ENCODE peak calls at places on chromosomes 2 and 18, in four cellular contexts. I is SK-N-SH, J is HepG2, Y is K562. V is an unnamed sample.

GRCh38 chr2:111121873-111122630 is 1.3 kb downstream of the BCL2L11 start:
- DNase-seq in Y (peak; percentile 82), I (peak; percentile 91), J (peak; percentile 86), V (peak; percentile 73)

GRCh38 chr2:69353360-69353759 is 33.7 kb downstream of the GFPT1 start:
- DNase-seq in I (no peak), Y (no peak), J (no peak), V (no peak)

GRCh38 chr2:134934641-134935040 is 16.0 kb downstream of the CCNT2 start:
- DNase-seq in Y (no peak), J (no peak), I (no peak), V (no peak)

GRCh38 chr2:26590439-26590838 is 50.7 kb downstream of the CIB4 start:
- DNase-seq in J (no peak), I (peak; percentile 31), Y (no peak), V (no peak)

GRCh38 chr18:75884728-75885127 is 457.2 kb upstream of the SMIM21 start:
- DNase-seq in J (no peak), Y (no peak), I (no peak), V (no peak)

GRCh38 chr2:30136729-30137444 is 9.9 kb upstream of the YPEL5 start:
- DNase-seq in I (no peak), Y (no peak), J (no peak), V (no peak)

GRCh38 chr2:111986116-111986900 is 68.8 kb upstream of the TMEM87B start:
- DNase-seq in J (peak; percentile 63), Y (no peak), I (no peak), V (no peak)

GRCh38 chr18:4453712-4454547 is 1.2 kb downstream of the DLGAP1 start:
- DNase-seq in J (no peak), Y (no peak), I (peak; percentile 8), V (no peak)

GRCh38 chr2:98576666-98577312 is 31.5 kb downstream of the COA5 start:
- DNase-seq in J (no peak), Y (no peak), I (no peak), V (no peak)

GRCh38 chr2:178413472-178414265 is 37.3 kb downstream of the PRKRA start:
- DNase-seq in Y (peak; percentile 71), I (peak; percentile 82), J (peak; percentile 30), V (peak; percentile 67)

GRCh38 chr2:30683240-30683956 is 123.8 kb downstream of the CAPN13 start:
- DNase-seq in J (no peak), I (no peak), Y (no peak), V (no peak)

GRCh38 chr2:54206596-54206995 is 49.4 kb downstream of the TSPYL6 start:
- DNase-seq in J (peak; percentile 50), I (peak; percentile 48), Y (peak; percentile 22), V (peak; percentile 37)

GRCh38 chr2:150011336-150011735 is 423.8 kb upstream of the MMADHC start:
- DNase-seq in J (no peak), Y (no peak), I (no peak), V (no peak)

GRCh38 chr2:161576421-161576820 is 47.8 kb upstream of the SLC4A10 start:
- DNase-seq in J (peak; percentile 68), Y (no peak), I (peak; percentile 39), V (peak; percentile 24)

GRCh38 chr18:31419457-31419932 is 28.0 kb upstream of the DSG3 start:
- DNase-seq in J (no peak), Y (no peak), I (no peak), V (peak; percentile 66)

GRCh38 chr2:108184421-108184820 is 55.3 kb upstream of the SULT1C3 start:
- DNase-seq in I (peak; percentile 23), Y (peak; percentile 10), J (peak; percentile 29), V (peak; percentile 4)

GRCh38 chr2:84942964-84943421 is 28.0 kb upstream of the KCMF1 start:
- DNase-seq in I (no peak), J (no peak), Y (no peak), V (no peak)

GRCh38 chr2:238158807-238159539 is at the start of gene ERFE:
- DNase-seq in Y (peak; percentile 89), I (peak; percentile 96), J (no peak), V (no peak)

GRCh38 chr2:128408349-128409305 is 90.0 kb upstream of the HS6ST1 start:
- DNase-seq in I (peak; percentile 38), Y (no peak), J (no peak), V (no peak)

GRCh38 chr2:201768918-201769317 is 11.8 kb downstream of the ALS2 start:
- DNase-seq in J (no peak), I (no peak), Y (no peak), V (no peak)

GRCh38 chr2:85999131-85999831 is 106.4 kb downstream of the POLR1A start:
- DNase-seq in J (no peak), I (no peak), Y (no peak), V (no peak)

GRCh38 chr2:227407601-227408089 is 19.9 kb upstream of the SCYGR1 start:
- DNase-seq in J (no peak), I (no peak), Y (no peak), V (no peak)

GRCh38 chr18:42164556-42164955 is 209.5 kb downstream of the PIK3C3 start:
- DNase-seq in J (no peak), Y (no peak), I (no peak), V (no peak)

GRCh38 chr2:241808051-241808450 is 942 bp upstream of the NEU4 start:
- DNase-seq in I (peak; percentile 59), Y (no peak), J (peak; percentile 67), V (no peak)

GRCh38 chr2:1823187-1824169 is 79.2 kb upstream of the PXDN start:
- DNase-seq in Y (no peak), I (no peak), J (no peak), V (no peak)

GRCh38 chr2:111624401-111625156 is 259.4 kb downstream of the ANAPC1 start:
- DNase-seq in Y (no peak), J (peak; percentile 21), I (no peak), V (no peak)

GRCh38 chr18:31648966-31649429 is 35.4 kb downstream of the B4GALT6 start:
- DNase-seq in Y (no peak), J (peak; percentile 13), I (no peak), V (peak; percentile 78)

GRCh38 chr2:37325625-37326071 is 1.0 kb upstream of the PRKD3 start:
- DNase-seq in Y (no peak), J (no peak), I (no peak), V (no peak)

GRCh38 chr2:237319887-237320286 is 94.1 kb downstream of the COL6A3 start:
- DNase-seq in J (no peak), I (no peak), Y (no peak), V (no peak)

GRCh38 chr18:6414118-6414722 is 491 bp downstream of the L3MBTL4 start:
- DNase-seq in I (peak; percentile 85), J (peak; percentile 22), Y (no peak), V (no peak)

GRCh38 chr2:25806941-25807340 is 71.3 kb downstream of the ASXL2 start:
- DNase-seq in Y (no peak), J (no peak), I (peak; percentile 23), V (no peak)

GRCh38 chr18:24631238-24632025 is 171.0 kb downstream of the HRH4 start:
- DNase-seq in I (no peak), Y (no peak), J (no peak), V (no peak)

GRCh38 chr2:47485177-47485576 is 82.2 kb downstream of the MSH2 start:
- DNase-seq in Y (no peak), J (no peak), I (no peak), V (no peak)

GRCh38 chr2:113964436-113964835 is 74.5 kb downstream of the ACTR3 start:
- DNase-seq in I (no peak), J (no peak), Y (no peak), V (no peak)

GRCh38 chr2:10764101-10764785 is 42.8 kb downstream of the ATP6V1C2 start:
- DNase-seq in I (no peak), Y (no peak), J (no peak), V (no peak)

GRCh38 chr18:21110667-21111350 is 804 bp downstream of the ROCK1 start:
- DNase-seq in Y (no peak), J (no peak), I (peak; percentile 67), V (no peak)

GRCh38 chr2:74856004-74856578 is 22.2 kb downstream of the HK2 start:
- DNase-seq in J (peak; percentile 90), I (no peak), Y (no peak), V (no peak)
- H3K4me2 ChIP-seq in J (peak overlapping the region; percentile 39), I (no peak overlapping the region), Y (no peak overlapping the region), V (no peak overlapping the region)

GRCh38 chr18:44536041-44536440 is 144.6 kb upstream of the SETBP1 start:
- DNase-seq in I (no peak), Y (no peak), J (no peak), V (no peak)
- TF ChIP-seq ELF1 in I (no peak), Y (no peak), J (no peak), V (no peak)

DNA sequence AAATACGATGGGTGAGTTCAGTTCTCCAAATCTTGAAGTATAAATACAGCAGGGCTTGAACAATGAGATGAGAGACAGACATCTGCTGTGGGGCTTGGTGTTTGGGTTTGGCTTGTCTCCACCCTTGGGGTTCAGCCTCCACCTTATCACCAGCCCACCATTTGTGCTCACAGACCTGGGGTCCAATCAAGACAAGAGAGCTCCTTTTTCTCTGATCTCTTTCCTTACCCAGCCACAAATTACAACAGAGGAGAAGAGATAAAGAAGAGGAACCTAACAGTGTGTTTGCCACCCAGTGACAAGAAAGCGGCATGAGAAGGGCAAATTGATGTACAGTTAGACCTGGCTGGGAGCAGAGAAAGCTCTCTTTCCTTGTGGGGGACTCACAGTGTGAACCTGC is 204.5 kb upstream of the CXCR4 start:
- DNase-seq in J (no peak), Y (no peak), I (no peak), V (no peak)
- H3K4me2 ChIP-seq in J (no peak overlapping the region), Y (no peak overlapping the region), I (no peak overlapping the region), V (no peak overlapping the region)

GRCh38 chr2:196041786-196042185 is 26.9 kb downstream of the DNAH7 start:
- DNase-seq in Y (no peak), I (no peak), J (no peak), V (no peak)

GRCh38 chr2:196046123-196046917 is 22.3 kb downstream of the DNAH7 start:
- DNase-seq in Y (no peak), I (no peak), J (no peak), V (no peak)
- TF ChIP-seq ELF1 in Y (no peak), I (no peak), J (no peak), V (no peak)

GRCh38 chr2:171404258-171404657 is 29.5 kb downstream of the METTL8 start:
- DNase-seq in I (no peak), J (peak; percentile 46), Y (no peak), V (peak; percentile 64)
- H3K4me2 ChIP-seq in I (no peak overlapping the region), J (no peak overlapping the region), Y (no peak overlapping the region), V (peak overlapping the region; percentile 46)

DNA sequence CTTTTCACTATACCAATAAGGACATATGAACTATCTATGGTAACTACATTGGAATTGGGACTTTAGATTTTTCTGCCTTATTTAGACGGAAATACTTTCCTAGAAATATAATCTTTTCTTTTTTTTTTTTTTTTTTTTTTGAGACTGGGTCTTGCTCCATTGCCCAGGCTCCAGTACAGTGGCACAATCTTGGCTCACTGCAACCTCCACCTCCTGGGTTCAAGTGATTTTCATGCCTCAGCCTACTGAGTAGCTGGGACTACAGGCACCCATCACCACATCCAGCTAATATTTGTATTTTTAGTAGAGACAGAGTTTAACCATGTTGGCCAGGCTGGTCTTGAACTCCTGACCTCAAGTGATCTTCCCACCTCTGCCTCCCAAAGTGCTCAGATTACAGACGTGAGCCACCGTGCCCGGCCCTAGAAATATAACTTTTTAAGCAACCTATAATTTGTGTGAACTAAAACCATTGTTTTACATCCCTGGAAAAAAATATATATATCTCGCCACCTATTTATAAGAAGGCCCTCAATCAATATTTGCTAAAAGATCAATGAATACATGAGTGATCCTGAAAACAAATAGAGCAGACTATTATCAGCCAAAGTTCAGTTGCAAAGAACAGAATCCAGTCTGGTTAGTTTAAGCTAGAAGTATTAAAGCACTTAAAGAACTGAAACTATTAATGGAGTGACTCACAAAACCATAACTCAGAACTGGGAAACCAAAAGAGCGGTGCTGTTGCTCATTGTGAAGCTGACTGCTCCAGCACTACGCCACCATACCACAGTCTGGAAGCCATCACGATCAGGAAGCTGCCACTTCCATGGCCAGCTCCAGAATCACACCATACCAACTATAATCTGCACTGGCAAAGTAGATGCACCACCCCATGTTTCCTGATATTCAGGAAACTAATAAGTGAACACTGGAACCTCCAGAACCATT is 8.4 kb upstream of the HNRNPLL start:
- DNase-seq in I (no peak), Y (no peak), J (peak; percentile 95), V (no peak)
- TF ChIP-seq ELF1 in I (no peak), Y (no peak), J (no peak), V (no peak)